ENCODE peak calls at places on chromosome 13, in four cellular contexts. One of them, this sample, is unnamed.
A peak's percentile ranks its signal among the peaks of the same experiment; 100 is the strongest.

GRCh38 chr13:35343417-35343816 is 133.1 kb downstream of the MAB21L1 start:
- DNase-seq in stimulated activated naive CD4-positive, alpha-beta T cell: no peak
- DNase-seq in astrocyte of the hippocampus: no peak
- DNase-seq in stimulated activated CD8-positive, alpha-beta memory T cell treated with anti-CD3 and anti-CD28 coated beads, Interleukin-7, amount 100 ng/mL, for 1 hour: no peak
- DNase-seq in this sample: no peak

GRCh38 chr13:50969691-50970090 is 60.1 kb downstream of the RNASEH2B start:
- DNase-seq in astrocyte of the hippocampus: peak; percentile 41
- DNase-seq in stimulated activated naive CD4-positive, alpha-beta T cell: no peak
- DNase-seq in stimulated activated CD8-positive, alpha-beta memory T cell treated with anti-CD3 and anti-CD28 coated beads, Interleukin-7, amount 100 ng/mL, for 1 hour: no peak
- DNase-seq in this sample: no peak

GRCh38 chr13:60758637-60759036 is 361.6 kb downstream of the TDRD3 start:
- DNase-seq in stimulated activated naive CD4-positive, alpha-beta T cell: no peak
- DNase-seq in stimulated activated CD8-positive, alpha-beta memory T cell treated with anti-CD3 and anti-CD28 coated beads, Interleukin-7, amount 100 ng/mL, for 1 hour: no peak
- DNase-seq in astrocyte of the hippocampus: no peak
- DNase-seq in this sample: no peak

GRCh38 chr13:75669706-75670105 is 33.6 kb downstream of the LMO7 start:
- DNase-seq in astrocyte of the hippocampus: no peak
- DNase-seq in stimulated activated naive CD4-positive, alpha-beta T cell: no peak
- DNase-seq in stimulated activated CD8-positive, alpha-beta memory T cell treated with anti-CD3 and anti-CD28 coated beads, Interleukin-7, amount 100 ng/mL, for 1 hour: no peak
- DNase-seq in this sample: no peak

GRCh38 chr13:47004022-47004421 is 107.2 kb upstream of the HTR2A start:
- DNase-seq in astrocyte of the hippocampus: no peak
- DNase-seq in stimulated activated CD8-positive, alpha-beta memory T cell treated with anti-CD3 and anti-CD28 coated beads, Interleukin-7, amount 100 ng/mL, for 1 hour: no peak
- DNase-seq in stimulated activated naive CD4-positive, alpha-beta T cell: no peak
- DNase-seq in this sample: peak; percentile 13

GRCh38 chr13:113819731-113820715 is 43.9 kb downstream of the GAS6 start:
- DNase-seq in stimulated activated naive CD4-positive, alpha-beta T cell: no peak
- DNase-seq in stimulated activated CD8-positive, alpha-beta memory T cell treated with anti-CD3 and anti-CD28 coated beads, Interleukin-7, amount 100 ng/mL, for 1 hour: no peak
- DNase-seq in astrocyte of the hippocampus: no peak
- DNase-seq in this sample: no peak

GRCh38 chr13:60981407-60981806 is 434.2 kb downstream of the PCDH20 start:
- DNase-seq in stimulated activated CD8-positive, alpha-beta memory T cell treated with anti-CD3 and anti-CD28 coated beads, Interleukin-7, amount 100 ng/mL, for 1 hour: no peak
- DNase-seq in stimulated activated naive CD4-positive, alpha-beta T cell: no peak
- DNase-seq in astrocyte of the hippocampus: no peak
- DNase-seq in this sample: no peak

GRCh38 chr13:43377955-43378354 is 354.6 kb downstream of the DNAJC15 start:
- DNase-seq in stimulated activated naive CD4-positive, alpha-beta T cell: no peak
- DNase-seq in astrocyte of the hippocampus: peak; percentile 48
- DNase-seq in stimulated activated CD8-positive, alpha-beta memory T cell treated with anti-CD3 and anti-CD28 coated beads, Interleukin-7, amount 100 ng/mL, for 1 hour: no peak
- DNase-seq in this sample: peak; percentile 40

GRCh38 chr13:109572389-109572788 is 214.0 kb downstream of the IRS2 start:
- DNase-seq in stimulated activated CD8-positive, alpha-beta memory T cell treated with anti-CD3 and anti-CD28 coated beads, Interleukin-7, amount 100 ng/mL, for 1 hour: no peak
- DNase-seq in astrocyte of the hippocampus: no peak
- DNase-seq in stimulated activated naive CD4-positive, alpha-beta T cell: no peak
- DNase-seq in this sample: no peak

GRCh38 chr13:39571502-39572092 is 31.4 kb downstream of the LHFPL6 start:
- DNase-seq in astrocyte of the hippocampus: no peak
- DNase-seq in stimulated activated naive CD4-positive, alpha-beta T cell: no peak
- DNase-seq in stimulated activated CD8-positive, alpha-beta memory T cell treated with anti-CD3 and anti-CD28 coated beads, Interleukin-7, amount 100 ng/mL, for 1 hour: no peak
- DNase-seq in this sample: no peak

GRCh38 chr13:112522578-112522977 is 65.4 kb downstream of the TUBGCP3 start:
- DNase-seq in astrocyte of the hippocampus: peak; percentile 11
- DNase-seq in stimulated activated naive CD4-positive, alpha-beta T cell: no peak
- DNase-seq in stimulated activated CD8-positive, alpha-beta memory T cell treated with anti-CD3 and anti-CD28 coated beads, Interleukin-7, amount 100 ng/mL, for 1 hour: no peak
- DNase-seq in this sample: peak; percentile 57

GRCh38 chr13:109779074-109779473 is 7.3 kb downstream of the IRS2 start:
- DNase-seq in stimulated activated CD8-positive, alpha-beta memory T cell treated with anti-CD3 and anti-CD28 coated beads, Interleukin-7, amount 100 ng/mL, for 1 hour: no peak
- DNase-seq in astrocyte of the hippocampus: peak; percentile 43
- DNase-seq in stimulated activated naive CD4-positive, alpha-beta T cell: peak; percentile 39
- DNase-seq in this sample: no peak

GRCh38 chr13:60974296-60974695 is 441.4 kb downstream of the PCDH20 start:
- DNase-seq in stimulated activated CD8-positive, alpha-beta memory T cell treated with anti-CD3 and anti-CD28 coated beads, Interleukin-7, amount 100 ng/mL, for 1 hour: no peak
- DNase-seq in astrocyte of the hippocampus: no peak
- DNase-seq in stimulated activated naive CD4-positive, alpha-beta T cell: no peak
- DNase-seq in this sample: no peak

GRCh38 chr13:39596685-39597084 is 6.3 kb downstream of the LHFPL6 start:
- DNase-seq in stimulated activated naive CD4-positive, alpha-beta T cell: no peak
- DNase-seq in stimulated activated CD8-positive, alpha-beta memory T cell treated with anti-CD3 and anti-CD28 coated beads, Interleukin-7, amount 100 ng/mL, for 1 hour: no peak
- DNase-seq in astrocyte of the hippocampus: no peak
- DNase-seq in this sample: no peak

GRCh38 chr13:81987159-81987558 is 1646.2 kb upstream of the SPRY2 start:
- DNase-seq in stimulated activated CD8-positive, alpha-beta memory T cell treated with anti-CD3 and anti-CD28 coated beads, Interleukin-7, amount 100 ng/mL, for 1 hour: no peak
- DNase-seq in astrocyte of the hippocampus: no peak
- DNase-seq in stimulated activated naive CD4-positive, alpha-beta T cell: no peak
- DNase-seq in this sample: peak; percentile 13

GRCh38 chr13:58792854-58793253 is 1161.3 kb downstream of the PCDH17 start:
- DNase-seq in stimulated activated CD8-positive, alpha-beta memory T cell treated with anti-CD3 and anti-CD28 coated beads, Interleukin-7, amount 100 ng/mL, for 1 hour: no peak
- DNase-seq in stimulated activated naive CD4-positive, alpha-beta T cell: no peak
- DNase-seq in astrocyte of the hippocampus: no peak
- DNase-seq in this sample: no peak

GRCh38 chr13:90448466-90449037 is 898.9 kb upstream of the MIR17HG start:
- DNase-seq in stimulated activated naive CD4-positive, alpha-beta T cell: no peak
- DNase-seq in astrocyte of the hippocampus: peak; percentile 6
- DNase-seq in stimulated activated CD8-positive, alpha-beta memory T cell treated with anti-CD3 and anti-CD28 coated beads, Interleukin-7, amount 100 ng/mL, for 1 hour: no peak
- DNase-seq in this sample: peak; percentile 10

GRCh38 chr13:112968910-112969691 is at the start of gene MCF2L:
- DNase-seq in astrocyte of the hippocampus: peak; percentile 48
- DNase-seq in stimulated activated naive CD4-positive, alpha-beta T cell: peak; percentile 37
- DNase-seq in stimulated activated CD8-positive, alpha-beta memory T cell treated with anti-CD3 and anti-CD28 coated beads, Interleukin-7, amount 100 ng/mL, for 1 hour: peak; percentile 24
- DNase-seq in this sample: peak; percentile 32

GRCh38 chr13:67416047-67416925 is 186.2 kb upstream of the PCDH9 start:
- DNase-seq in stimulated activated CD8-positive, alpha-beta memory T cell treated with anti-CD3 and anti-CD28 coated beads, Interleukin-7, amount 100 ng/mL, for 1 hour: no peak
- DNase-seq in stimulated activated naive CD4-positive, alpha-beta T cell: no peak
- DNase-seq in astrocyte of the hippocampus: peak; percentile 33
- DNase-seq in this sample: peak; percentile 54

GRCh38 chr13:77749481-77749880 is 52.0 kb downstream of the SLAIN1 start:
- DNase-seq in astrocyte of the hippocampus: peak; percentile 19
- DNase-seq in stimulated activated CD8-positive, alpha-beta memory T cell treated with anti-CD3 and anti-CD28 coated beads, Interleukin-7, amount 100 ng/mL, for 1 hour: no peak
- DNase-seq in stimulated activated naive CD4-positive, alpha-beta T cell: no peak
- DNase-seq in this sample: peak; percentile 3

GRCh38 chr13:108967371-108967770 is 338.0 kb downstream of the MYO16 start:
- DNase-seq in stimulated activated CD8-positive, alpha-beta memory T cell treated with anti-CD3 and anti-CD28 coated beads, Interleukin-7, amount 100 ng/mL, for 1 hour: no peak
- DNase-seq in astrocyte of the hippocampus: no peak
- DNase-seq in stimulated activated naive CD4-positive, alpha-beta T cell: no peak
- DNase-seq in this sample: no peak

GRCh38 chr13:82657471-82657870 is 1224.8 kb downstream of the SLITRK1 start:
- DNase-seq in stimulated activated CD8-positive, alpha-beta memory T cell treated with anti-CD3 and anti-CD28 coated beads, Interleukin-7, amount 100 ng/mL, for 1 hour: no peak
- DNase-seq in stimulated activated naive CD4-positive, alpha-beta T cell: no peak
- DNase-seq in astrocyte of the hippocampus: no peak
- DNase-seq in this sample: no peak

GRCh38 chr13:45105895-45106294 is 14.4 kb upstream of the GTF2F2 start:
- DNase-seq in stimulated activated CD8-positive, alpha-beta memory T cell treated with anti-CD3 and anti-CD28 coated beads, Interleukin-7, amount 100 ng/mL, for 1 hour: no peak
- DNase-seq in stimulated activated naive CD4-positive, alpha-beta T cell: no peak
- DNase-seq in astrocyte of the hippocampus: no peak
- DNase-seq in this sample: peak; percentile 7

GRCh38 chr13:63085851-63086250 is 1670.2 kb upstream of the PCDH20 start:
- DNase-seq in astrocyte of the hippocampus: no peak
- DNase-seq in stimulated activated CD8-positive, alpha-beta memory T cell treated with anti-CD3 and anti-CD28 coated beads, Interleukin-7, amount 100 ng/mL, for 1 hour: no peak
- DNase-seq in stimulated activated naive CD4-positive, alpha-beta T cell: no peak
- DNase-seq in this sample: no peak

GRCh38 chr13:97548138-97548537 is 114.2 kb downstream of the RAP2A start:
- DNase-seq in astrocyte of the hippocampus: no peak
- DNase-seq in stimulated activated CD8-positive, alpha-beta memory T cell treated with anti-CD3 and anti-CD28 coated beads, Interleukin-7, amount 100 ng/mL, for 1 hour: no peak
- DNase-seq in stimulated activated naive CD4-positive, alpha-beta T cell: no peak
- DNase-seq in this sample: no peak

GRCh38 chr13:98141938-98142426 is 912 bp upstream of the FARP1 start:
- DNase-seq in stimulated activated naive CD4-positive, alpha-beta T cell: no peak
- DNase-seq in astrocyte of the hippocampus: no peak
- DNase-seq in stimulated activated CD8-positive, alpha-beta memory T cell treated with anti-CD3 and anti-CD28 coated beads, Interleukin-7, amount 100 ng/mL, for 1 hour: no peak
- DNase-seq in this sample: no peak

GRCh38 chr13:23578411-23579071 is 8.3 kb downstream of the TNFRSF19 start:
- DNase-seq in stimulated activated CD8-positive, alpha-beta memory T cell treated with anti-CD3 and anti-CD28 coated beads, Interleukin-7, amount 100 ng/mL, for 1 hour: peak; percentile 29
- DNase-seq in astrocyte of the hippocampus: peak; percentile 89
- DNase-seq in stimulated activated naive CD4-positive, alpha-beta T cell: peak; percentile 46
- DNase-seq in this sample: peak; percentile 82

GRCh38 chr13:29143864-29144263 is 323.7 kb downstream of the MTUS2 start:
- DNase-seq in astrocyte of the hippocampus: no peak
- DNase-seq in stimulated activated CD8-positive, alpha-beta memory T cell treated with anti-CD3 and anti-CD28 coated beads, Interleukin-7, amount 100 ng/mL, for 1 hour: no peak
- DNase-seq in stimulated activated naive CD4-positive, alpha-beta T cell: no peak
- DNase-seq in this sample: no peak

GRCh38 chr13:78398743-78399410 is 204.5 kb downstream of the POU4F1 start:
- DNase-seq in astrocyte of the hippocampus: no peak
- DNase-seq in stimulated activated naive CD4-positive, alpha-beta T cell: no peak
- DNase-seq in stimulated activated CD8-positive, alpha-beta memory T cell treated with anti-CD3 and anti-CD28 coated beads, Interleukin-7, amount 100 ng/mL, for 1 hour: no peak
- DNase-seq in this sample: no peak

GRCh38 chr13:90757127-90757680 is 590.3 kb upstream of the MIR17HG start:
- DNase-seq in stimulated activated naive CD4-positive, alpha-beta T cell: no peak
- DNase-seq in astrocyte of the hippocampus: peak; percentile 45
- DNase-seq in stimulated activated CD8-positive, alpha-beta memory T cell treated with anti-CD3 and anti-CD28 coated beads, Interleukin-7, amount 100 ng/mL, for 1 hour: no peak
- DNase-seq in this sample: no peak

This sample was measured in ELR.